ENCODE peak calls at places on chromosomes 13 and 19, in five cellular contexts. One of them, this sample, is unnamed.
A peak's percentile ranks its signal among the peaks of the same experiment; 100 is the strongest.

GRCh38 chr13:77729502-77730221 is 32.2 kb downstream of the SLAIN1 start:
- DNase-seq in heart left ventricle: no peak
- DNase-seq in A549: no peak
- DNase-seq in cardiac muscle cell: no peak
- DNase-seq in heart right ventricle: no peak
- DNase-seq in this sample: no peak

GRCh38 chr13:79393564-79394249 is 12.3 kb downstream of the RBM26 start:
- DNase-seq in heart left ventricle: no peak
- DNase-seq in A549: no peak
- DNase-seq in cardiac muscle cell: no peak
- DNase-seq in heart right ventricle: no peak
- DNase-seq in this sample: no peak

GRCh38 chr19:31220540-31220939 is 128.7 kb downstream of the TSHZ3 start:
- DNase-seq in heart left ventricle: no peak
- DNase-seq in A549: peak; percentile 42
- DNase-seq in cardiac muscle cell: no peak
- DNase-seq in heart right ventricle: no peak
- DNase-seq in this sample: no peak

GRCh38 chr13:109883181-109884180 is 97.1 kb upstream of the IRS2 start:
- DNase-seq in heart left ventricle: no peak
- DNase-seq in A549: no peak
- DNase-seq in cardiac muscle cell: no peak
- DNase-seq in heart right ventricle: no peak
- DNase-seq in this sample: no peak

GRCh38 chr13:19185865-19186645 is 4.4 kb upstream of the TUBA3C start:
- DNase-seq in heart left ventricle: no peak
- DNase-seq in A549: no peak
- DNase-seq in cardiac muscle cell: no peak
- DNase-seq in heart right ventricle: no peak
- DNase-seq in this sample: no peak

GRCh38 chr19:642755-643727 is 3.4 kb downstream of the FGF22 start:
- DNase-seq in heart left ventricle: no peak
- DNase-seq in A549: no peak
- DNase-seq in cardiac muscle cell: no peak
- DNase-seq in heart right ventricle: no peak
- DNase-seq in this sample: no peak

GRCh38 chr13:53138369-53139036 is 109.9 kb downstream of the OLFM4 start:
- DNase-seq in heart left ventricle: no peak
- DNase-seq in A549: no peak
- DNase-seq in cardiac muscle cell: peak; percentile 82
- DNase-seq in heart right ventricle: peak; percentile 33
- DNase-seq in this sample: no peak

GRCh38 chr19:50803633-50804419 is 13.6 kb downstream of the ACP4 start:
- DNase-seq in heart left ventricle: no peak
- DNase-seq in A549: no peak
- DNase-seq in cardiac muscle cell: peak; percentile 21
- DNase-seq in heart right ventricle: peak; percentile 27
- DNase-seq in this sample: no peak

GRCh38 chr13:91574756-91575155 is 176.3 kb downstream of the GPC5 start:
- DNase-seq in heart left ventricle: no peak
- DNase-seq in A549: no peak
- DNase-seq in cardiac muscle cell: peak; percentile 3
- DNase-seq in heart right ventricle: no peak
- DNase-seq in this sample: peak; percentile 71

GRCh38 chr19:46766569-46767317 is 20.5 kb upstream of the STRN4 start:
- DNase-seq in heart left ventricle: no peak
- DNase-seq in A549: peak; percentile 75
- DNase-seq in cardiac muscle cell: peak; percentile 47
- DNase-seq in heart right ventricle: no peak
- DNase-seq in this sample: no peak

GRCh38 chr13:30105381-30105780 is 202.0 kb downstream of the KATNAL1 start:
- DNase-seq in heart left ventricle: no peak
- DNase-seq in A549: no peak
- DNase-seq in cardiac muscle cell: no peak
- DNase-seq in heart right ventricle: no peak
- DNase-seq in this sample: no peak

GRCh38 chr13:21800847-21801616 is 130.2 kb downstream of the FGF9 start:
- DNase-seq in heart left ventricle: no peak
- DNase-seq in A549: no peak
- DNase-seq in cardiac muscle cell: no peak
- DNase-seq in heart right ventricle: no peak
- DNase-seq in this sample: no peak

GRCh38 chr13:44884076-44884729 is 105.1 kb downstream of the NUFIP1 start:
- DNase-seq in heart left ventricle: no peak
- DNase-seq in A549: no peak
- DNase-seq in cardiac muscle cell: peak; percentile 77
- DNase-seq in heart right ventricle: no peak
- DNase-seq in this sample: peak; percentile 83

GRCh38 chr13:59230484-59231264 is 933.1 kb downstream of the DIAPH3 start:
- DNase-seq in heart left ventricle: no peak
- DNase-seq in A549: no peak
- DNase-seq in cardiac muscle cell: no peak
- DNase-seq in heart right ventricle: no peak
- DNase-seq in this sample: no peak

GRCh38 chr13:30615851-30616311 is 1.8 kb upstream of the USPL1 start:
- DNase-seq in heart left ventricle: no peak
- DNase-seq in A549: no peak
- DNase-seq in cardiac muscle cell: peak; percentile 61
- DNase-seq in heart right ventricle: no peak
- DNase-seq in this sample: peak; percentile 65

GRCh38 chr13:27201661-27202060 is 30.1 kb upstream of the USP12 start:
- DNase-seq in heart left ventricle: no peak
- DNase-seq in A549: no peak
- DNase-seq in cardiac muscle cell: no peak
- DNase-seq in heart right ventricle: no peak
- DNase-seq in this sample: peak; percentile 23

DNA sequence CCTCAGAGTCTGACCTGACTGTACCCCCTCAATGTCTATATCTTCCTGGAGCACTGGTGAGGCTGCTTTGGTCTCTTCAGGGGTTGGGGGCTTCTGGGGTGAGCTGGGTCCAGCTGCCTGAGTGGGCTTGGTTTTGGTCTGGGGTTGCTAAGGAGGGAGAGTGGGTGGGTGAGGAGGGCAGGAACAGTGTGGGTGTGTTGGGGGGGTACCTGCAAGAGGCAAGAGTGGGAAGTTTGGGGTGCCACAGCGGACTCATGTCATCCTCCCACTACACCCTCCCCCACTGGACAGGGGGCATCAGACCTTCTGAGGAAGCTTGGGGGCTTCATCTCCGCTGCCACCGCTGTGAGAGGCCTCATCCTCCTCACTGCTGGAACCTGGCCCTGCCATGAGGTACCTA is 13.6 kb downstream of the ZNF575 start:
- DNase-seq in heart left ventricle: no peak
- DNase-seq in A549: no peak
- DNase-seq in cardiac muscle cell: no peak
- DNase-seq in heart right ventricle: no peak
- DNase-seq in this sample: no peak
- H3K4me3 ChIP-seq in heart left ventricle: no peak overlapping the region
- H3K4me3 ChIP-seq in A549: no peak overlapping the region
- H3K4me3 ChIP-seq in cardiac muscle cell: no peak overlapping the region
- H3K4me3 ChIP-seq in heart right ventricle: no peak overlapping the region
- H3K4me3 ChIP-seq in this sample: no peak overlapping the region

DNA sequence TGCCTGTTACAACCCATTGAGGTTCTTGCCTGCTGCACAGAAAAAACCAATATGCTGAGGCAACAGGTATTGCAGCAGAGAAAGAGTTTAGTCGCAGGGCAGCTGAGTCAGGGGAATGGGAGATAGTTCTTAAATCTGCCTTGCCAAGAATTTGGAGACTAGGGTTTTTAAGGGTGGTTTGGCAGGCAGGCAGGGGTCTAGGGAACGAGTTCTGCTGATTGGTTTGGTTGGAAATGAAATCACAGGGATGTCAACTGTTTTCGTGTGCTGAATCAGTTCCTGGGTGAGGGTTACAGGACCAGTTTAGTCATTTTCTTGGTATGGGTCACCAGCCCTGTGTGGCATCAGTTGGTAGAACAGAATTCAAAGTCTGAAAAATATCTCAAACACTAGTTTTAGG is 36.6 kb downstream of the PDS5B start:
- DNase-seq in heart left ventricle: no peak
- DNase-seq in A549: peak; percentile 8
- DNase-seq in cardiac muscle cell: no peak
- DNase-seq in heart right ventricle: no peak
- DNase-seq in this sample: no peak
- H3K9me3 ChIP-seq in heart left ventricle: peaks cover 27% of the 10 kb centered on the region
- H3K9me3 ChIP-seq in A549: peaks cover 16% of the 10 kb centered on the region
- H3K9me3 ChIP-seq in cardiac muscle cell: no peaks in the 10 kb centered on the region
- H3K9me3 ChIP-seq in heart right ventricle: peaks cover 36% of the 10 kb centered on the region
- H3K9me3 ChIP-seq in this sample: no peaks in the 10 kb centered on the region

GRCh38 chr19:42466521-42467436 is 24.0 kb upstream of the CXCL17 start:
- DNase-seq in heart left ventricle: no peak
- DNase-seq in A549: no peak
- DNase-seq in cardiac muscle cell: peak; percentile 73
- DNase-seq in heart right ventricle: no peak
- DNase-seq in this sample: no peak
- H3K4me3 ChIP-seq in heart left ventricle: no peak overlapping the region
- H3K4me3 ChIP-seq in A549: no peak overlapping the region
- H3K4me3 ChIP-seq in cardiac muscle cell: no peak overlapping the region
- H3K4me3 ChIP-seq in heart right ventricle: no peak overlapping the region
- H3K4me3 ChIP-seq in this sample: no peak overlapping the region

GRCh38 chr19:15623711-15624318 is 8.8 kb downstream of the CYP4F8 start:
- DNase-seq in heart left ventricle: no peak
- DNase-seq in A549: no peak
- DNase-seq in cardiac muscle cell: no peak
- DNase-seq in heart right ventricle: no peak
- DNase-seq in this sample: no peak

GRCh38 chr19:15621801-15622200 is 6.8 kb downstream of the CYP4F8 start:
- DNase-seq in heart left ventricle: no peak
- DNase-seq in A549: no peak
- DNase-seq in cardiac muscle cell: no peak
- DNase-seq in heart right ventricle: no peak
- DNase-seq in this sample: no peak

GRCh38 chr19:15628236-15629002 is 12.3 kb upstream of the CYP4F3 start:
- DNase-seq in heart left ventricle: no peak
- DNase-seq in A549: no peak
- DNase-seq in cardiac muscle cell: no peak
- DNase-seq in heart right ventricle: no peak
- DNase-seq in this sample: no peak

GRCh38 chr19:15618321-15618720 is 3.3 kb downstream of the CYP4F8 start:
- DNase-seq in heart left ventricle: no peak
- DNase-seq in A549: no peak
- DNase-seq in cardiac muscle cell: no peak
- DNase-seq in heart right ventricle: no peak
- DNase-seq in this sample: no peak

DNA sequence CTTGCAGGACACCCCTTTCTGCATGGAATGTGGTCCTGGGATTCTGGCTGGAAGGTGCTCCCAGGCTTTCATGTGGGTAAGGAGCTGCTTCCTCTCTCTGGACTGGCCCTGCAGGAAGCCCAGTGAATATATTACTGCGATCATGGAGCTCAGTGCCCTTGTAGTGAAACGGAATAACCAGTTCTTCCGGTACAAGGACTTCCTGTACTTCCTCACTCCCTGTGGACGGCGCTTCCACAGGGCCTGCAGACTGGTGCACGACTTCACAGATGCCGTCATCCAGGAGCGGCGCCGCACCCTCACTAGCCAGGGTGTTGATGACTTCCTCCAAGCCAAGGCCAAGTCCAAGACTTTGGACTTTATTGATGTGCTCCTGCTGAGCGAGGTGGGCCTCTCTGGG is 8.0 kb downstream of the CYP4F8 start:
- DNase-seq in heart left ventricle: no peak
- DNase-seq in A549: no peak
- DNase-seq in cardiac muscle cell: no peak
- DNase-seq in heart right ventricle: no peak
- DNase-seq in this sample: no peak
- H3K9me3 ChIP-seq in heart left ventricle: peaks cover 3% of the 10 kb centered on the region
- H3K9me3 ChIP-seq in A549: no peaks in the 10 kb centered on the region
- H3K9me3 ChIP-seq in cardiac muscle cell: no peaks in the 10 kb centered on the region
- H3K9me3 ChIP-seq in heart right ventricle: no peaks in the 10 kb centered on the region
- H3K9me3 ChIP-seq in this sample: no peaks in the 10 kb centered on the region

DNA sequence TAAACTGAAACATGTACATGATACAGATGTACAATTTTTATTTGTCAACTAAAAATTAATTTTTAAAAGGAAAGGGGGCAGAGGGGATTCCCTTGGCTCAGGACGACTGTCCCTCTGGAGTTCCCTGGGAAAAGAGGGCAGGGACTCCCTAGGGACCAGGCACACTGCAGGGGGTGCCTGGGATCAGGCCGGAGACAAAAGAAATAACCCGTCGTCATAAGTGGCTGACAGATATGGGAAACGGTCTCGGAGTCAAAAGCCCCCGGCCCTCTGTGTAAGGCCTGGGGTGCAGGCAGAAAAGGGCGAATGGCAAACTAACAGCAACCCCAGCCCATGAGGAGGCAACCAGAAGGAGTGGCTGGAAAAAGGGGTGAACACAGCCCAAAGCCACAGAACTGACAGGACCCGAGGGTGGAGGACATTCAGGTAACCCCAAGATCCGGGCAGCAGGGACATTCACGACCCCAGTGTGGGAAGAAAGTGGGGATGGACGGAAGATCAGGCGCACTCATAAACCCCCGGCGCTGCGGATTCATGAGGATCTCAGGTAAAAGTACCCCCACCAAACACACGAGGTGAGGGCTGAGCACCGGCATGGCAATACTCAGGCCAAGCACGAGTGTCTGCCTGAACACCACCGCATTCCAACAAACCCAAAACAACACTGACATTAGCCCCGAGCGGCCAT is 6.7 kb downstream of the MLLT1 start:
- DNase-seq in heart left ventricle: no peak
- DNase-seq in A549: no peak
- DNase-seq in cardiac muscle cell: no peak
- DNase-seq in heart right ventricle: no peak
- DNase-seq in this sample: no peak
- H3K4me3 ChIP-seq in heart left ventricle: peak overlapping the region; percentile 42
- H3K4me3 ChIP-seq in A549: no peak overlapping the region
- H3K4me3 ChIP-seq in cardiac muscle cell: no peak overlapping the region
- H3K4me3 ChIP-seq in heart right ventricle: no peak overlapping the region
- H3K4me3 ChIP-seq in this sample: peak overlapping the region; percentile 13

DNA sequence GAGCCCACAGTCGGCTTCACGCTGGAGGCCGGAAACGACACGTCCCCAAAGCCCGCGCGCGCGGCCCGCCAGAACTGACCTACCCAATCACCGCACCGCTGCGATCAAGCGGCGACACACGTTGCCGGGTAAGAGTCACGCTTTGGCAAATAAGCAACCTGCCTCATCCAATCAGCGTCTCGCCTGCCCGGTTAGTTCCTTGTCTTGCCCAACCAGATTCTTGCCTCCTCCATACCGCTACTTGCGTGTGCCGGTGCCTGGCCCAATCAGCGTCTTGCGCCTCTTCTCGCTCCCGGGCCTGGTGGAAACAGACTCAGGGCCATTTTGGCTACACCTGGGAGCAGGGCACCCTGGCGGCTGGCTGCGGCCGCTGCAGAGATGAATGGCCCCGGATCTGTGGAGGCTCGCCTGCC is 11.6 kb upstream of the ZNF544 start:
- DNase-seq in heart left ventricle: no peak
- DNase-seq in A549: no peak
- DNase-seq in cardiac muscle cell: no peak
- DNase-seq in heart right ventricle: no peak
- DNase-seq in this sample: no peak
- H3K9me3 ChIP-seq in heart left ventricle: peaks cover 92% of the 10 kb centered on the region
- H3K9me3 ChIP-seq in A549: peaks cover 90% of the 10 kb centered on the region
- H3K9me3 ChIP-seq in cardiac muscle cell: peaks cover 4% of the 10 kb centered on the region
- H3K9me3 ChIP-seq in heart right ventricle: peaks cover 99% of the 10 kb centered on the region
- H3K9me3 ChIP-seq in this sample: no peaks in the 10 kb centered on the region

GRCh38 chr19:18684642-18684993 is 1.1 kb downstream of the CRTC1 start:
- DNase-seq in heart left ventricle: no peak
- DNase-seq in A549: no peak
- DNase-seq in cardiac muscle cell: no peak
- DNase-seq in heart right ventricle: no peak
- DNase-seq in this sample: no peak
- H3K4me3 ChIP-seq in heart left ventricle: peak overlapping the region; percentile 65
- H3K4me3 ChIP-seq in A549: peak overlapping the region; percentile 66
- H3K4me3 ChIP-seq in cardiac muscle cell: no peak overlapping the region
- H3K4me3 ChIP-seq in heart right ventricle: no peak overlapping the region
- H3K4me3 ChIP-seq in this sample: no peak overlapping the region

This sample was measured in fibroblast of lung.